ENCODE peak calls at places on chromosomes 11 and 22, in six cellular contexts. D, X, S, C, K and Q are unnamed samples.

GRCh38 chr22:34356481-34356880 is 436.2 kb upstream of the LARGE1 start:
- DNase-seq in D (no peak), K (no peak), C (no peak), S (no peak), X (no peak), Q (no peak)

GRCh38 chr11:8265681-8266241 is 2.1 kb upstream of the LMO1 start:
- DNase-seq in D (no peak), K (no peak), S (no peak), C (no peak), X (no peak), Q (no peak)

GRCh38 chr11:2981130-2981529 is 11.0 kb downstream of the NAP1L4 start:
- DNase-seq in X (no peak), C (no peak), S (no peak), D (no peak), K (no peak), Q (no peak)

GRCh38 chr11:19232910-19233503 is 7.7 kb downstream of the E2F8 start:
- DNase-seq in S (peak; percentile 32), C (no peak), D (no peak), K (no peak), X (peak; percentile 56), Q (peak; percentile 60)

GRCh38 chr11:67463680-67464410 is 5.2 kb downstream of the TMEM134 start:
- DNase-seq in S (no peak), D (no peak), X (no peak), C (no peak), K (peak; percentile 86), Q (peak; percentile 72)

GRCh38 chr11:76752321-76753175 is 30.6 kb upstream of the TSKU start:
- DNase-seq in S (peak; percentile 72), D (no peak), C (no peak), K (peak; percentile 92), X (no peak), Q (peak; percentile 12)

GRCh38 chr22:30206964-30207363 is 39.6 kb downstream of the LIF start:
- DNase-seq in S (peak; percentile 82), D (no peak), C (no peak), K (no peak), X (peak; percentile 91), Q (peak; percentile 98)

GRCh38 chr11:78414321-78415051 is 3.1 kb downstream of the GAB2 start:
- DNase-seq in X (no peak), C (no peak), S (no peak), K (no peak), D (no peak), Q (no peak)

GRCh38 chr11:19094859-19095258 is 22.1 kb upstream of the ZDHHC13 start:
- DNase-seq in X (no peak), D (no peak), K (no peak), S (no peak), C (no peak), Q (no peak)

GRCh38 chr11:28439403-28439802 is 331.2 kb downstream of the METTL15 start:
- DNase-seq in D (no peak), C (no peak), K (no peak), S (no peak), X (no peak), Q (no peak)

GRCh38 chr22:41367039-41367679 is 14.6 kb upstream of the TEF start:
- DNase-seq in S (peak; percentile 71), K (peak; percentile 96), X (peak; percentile 64), C (no peak), D (no peak), Q (peak; percentile 92)

GRCh38 chr11:125423247-125423849 is 72.7 kb downstream of the FEZ1 start:
- DNase-seq in S (no peak), K (no peak), X (no peak), D (peak; percentile 13), C (no peak), Q (no peak)

GRCh38 chr11:724733-725386 is 18.8 kb downstream of the EPS8L2 start:
- DNase-seq in C (no peak), K (peak; percentile 59), D (no peak), X (no peak), S (no peak), Q (no peak)

GRCh38 chr11:121931748-121932352 is 184.2 kb downstream of the BLID start:
- DNase-seq in S (no peak), D (no peak), K (no peak), C (no peak), X (no peak), Q (no peak)

GRCh38 chr11:124900464-124900863 is 2.8 kb upstream of the ROBO4 start:
- DNase-seq in K (no peak), S (peak; percentile 73), D (no peak), C (no peak), X (peak; percentile 43), Q (peak; percentile 89)

GRCh38 chr11:94128171-94128745 is 383 bp upstream of the PANX1 start:
- DNase-seq in K (peak; percentile 63), S (no peak), D (no peak), X (no peak), C (no peak), Q (no peak)

GRCh38 chr11:115926090-115926489 is 421.9 kb upstream of the CADM1 start:
- DNase-seq in K (no peak), S (no peak), C (no peak), X (no peak), D (no peak), Q (no peak)

GRCh38 chr11:44978961-44979331 is 28.3 kb upstream of the TP53I11 start:
- DNase-seq in K (peak; percentile 84), D (no peak), S (no peak), C (no peak), X (no peak), Q (no peak)

GRCh38 chr11:17533782-17534415 is 10.3 kb downstream of the USH1C start:
- DNase-seq in D (no peak), C (no peak), K (no peak), S (no peak), X (no peak), Q (no peak)

GRCh38 chr22:33841281-33842005 is 78.8 kb downstream of the LARGE1 start:
- DNase-seq in X (no peak), C (no peak), S (no peak), D (no peak), K (no peak), Q (no peak)

GRCh38 chr11:120284272-120284671 is 40.8 kb upstream of the TLCD5 start:
- DNase-seq in C (no peak), X (no peak), K (no peak), S (no peak), D (no peak), Q (no peak)

GRCh38 chr22:44133901-44134511 is 46.7 kb upstream of the PARVG start:
- DNase-seq in K (no peak), X (no peak), D (no peak), C (no peak), S (no peak), Q (peak; percentile 56)

GRCh38 chr11:1060885-1061616 is 13.6 kb upstream of the MUC2 start:
- DNase-seq in C (no peak), K (peak; percentile 90), X (peak; percentile 75), D (no peak), S (peak; percentile 65), Q (peak; percentile 83)

GRCh38 chr22:45504703-45505341 is 2.1 kb downstream of the FBLN1 start:
- DNase-seq in S (no peak), K (no peak), C (no peak), X (no peak), D (no peak), Q (no peak)

GRCh38 chr11:16226245-16226644 is 130.1 kb downstream of the SOX6 start:
- DNase-seq in K (peak; percentile 58), D (no peak), S (no peak), X (no peak), C (no peak), Q (no peak)

GRCh38 chr22:23236026-23236425 is 55.7 kb downstream of the BCR start:
- DNase-seq in X (no peak), D (no peak), K (no peak), S (no peak), C (no peak), Q (no peak)

GRCh38 chr22:49983148-49984042 is 22.8 kb downstream of the PIM3 start:
- DNase-seq in S (no peak), C (peak; percentile 54), X (no peak), K (peak; percentile 53), D (no peak), Q (no peak)

GRCh38 chr11:66336234-66337102 is at the start of gene RIN1:
- DNase-seq in X (peak; percentile 98), K (peak; percentile 82), C (peak; percentile 62), S (peak; percentile 93), D (peak; percentile 49), Q (peak; percentile 98)

GRCh38 chr11:1501421-1502167 is 15.0 kb upstream of the MOB2 start:
- DNase-seq in X (no peak), S (no peak), K (peak; percentile 28), C (no peak), D (no peak), Q (no peak)

GRCh38 chr11:119739975-119740374 is 11.0 kb upstream of the NECTIN1 start:
- DNase-seq in K (peak; percentile 91), C (no peak), D (no peak), S (no peak), X (no peak), Q (no peak)